ENCODE peak calls at places on chromosomes 4 and X, in five cellular contexts. Q, K, R, H and U are unnamed samples.

GRCh38 chr4:170623899-170624298 is 534.1 kb upstream of the AADAT start:
- DNase-seq in Q (no peak), K (no peak), R (no peak), H (no peak), U (no peak)

GRCh38 chr4:63717384-63717783 is 691.9 kb downstream of the TECRL start:
- DNase-seq in Q (no peak), K (no peak), R (no peak), H (no peak), U (no peak)

GRCh38 chrX:149504226-149504914 is 736 bp downstream of the IDS start:
- DNase-seq in Q (peak), K (no peak), R (peak), H (peak), U (peak)

GRCh38 chr4:172344266-172344772 is 531.1 kb downstream of the GALNTL6 start:
- DNase-seq in Q (no peak), K (no peak), R (no peak), H (no peak), U (no peak)

GRCh38 chr4:171538601-171539100 is 274.6 kb upstream of the GALNTL6 start:
- DNase-seq in Q (no peak), K (no peak), R (no peak), H (no peak), U (no peak)

GRCh38 chr4:2007804-2008670 is 737 bp downstream of the NELFA start:
- DNase-seq in Q (no peak), K (no peak), R (no peak), H (no peak), U (no peak)

GRCh38 chr4:88880501-88881226 is 176.3 kb downstream of the FAM13A start:
- DNase-seq in Q (no peak), K (no peak), R (no peak), H (no peak), U (no peak)

GRCh38 chr4:112704991-112705845 is 68.3 kb downstream of the LARP7 start:
- DNase-seq in Q (no peak), K (peak), R (no peak), H (peak), U (no peak)

GRCh38 chr4:26937567-26937966 is 76.9 kb downstream of the STIM2 start:
- DNase-seq in Q (no peak), K (no peak), R (no peak), H (no peak), U (no peak)

GRCh38 chr4:154049457-154050181 is 260.7 kb upstream of the SFRP2 start:
- DNase-seq in Q (no peak), K (no peak), R (no peak), H (peak), U (no peak)

GRCh38 chr4:105196523-105197145 is 50.0 kb downstream of the TET2 start:
- DNase-seq in Q (no peak), K (no peak), R (no peak), H (no peak), U (no peak)

GRCh38 chrX:123274796-123275195 is 90.7 kb downstream of the GRIA3 start:
- DNase-seq in Q (no peak), K (no peak), R (no peak), H (no peak), U (no peak)

GRCh38 chrX:41445781-41446358 is 1.3 kb upstream of the NYX start:
- DNase-seq in Q (no peak), K (no peak), R (no peak), H (no peak), U (no peak)

GRCh38 chrX:37846558-37846933 is 825 bp downstream of the DYNLT3 start:
- DNase-seq in Q (no peak), K (no peak), R (no peak), H (no peak), U (no peak)

GRCh38 chr4:100095729-100096595 is 94.3 kb downstream of the DDIT4L start:
- DNase-seq in Q (peak), K (no peak), R (peak), H (peak), U (peak)

GRCh38 chr4:81030061-81030616 is 369 bp upstream of the BMP3 start:
- DNase-seq in Q (no peak), K (no peak), R (no peak), H (no peak), U (no peak)

GRCh38 chr4:13911256-13911655 is 283.7 kb upstream of the BOD1L1 start:
- DNase-seq in Q (no peak), K (no peak), R (no peak), H (no peak), U (no peak)

GRCh38 chr4:24604558-24605214 is 20.3 kb upstream of the DHX15 start:
- DNase-seq in Q (no peak), K (no peak), R (no peak), H (no peak), U (no peak)

GRCh38 chr4:94452476-94453300 is 946 bp downstream of the PDLIM5 start:
- DNase-seq in Q (no peak), K (no peak), R (peak), H (peak), U (no peak)

GRCh38 chr4:176788248-176788647 is 4.5 kb downstream of the VEGFC start:
- DNase-seq in Q (no peak), K (no peak), R (no peak), H (no peak), U (no peak)

GRCh38 chrX:86747091-86747490 is 598.8 kb downstream of the DACH2 start:
- DNase-seq in Q (no peak), K (no peak), R (no peak), H (no peak), U (no peak)